ENCODE peak calls at places on chromosome 2, in eight cellular contexts. H is heart left ventricle, X is GM12891, Z is prostate gland, U is uterus, T is stomach, E is breast epithelium, O is A549. F is an unnamed sample.

GRCh38 chr2:7037340-7038333 is 120.4 kb downstream of the RNF144A start:
- DNase-seq in H (peak; percentile 54), X (peak; percentile 52), Z (peak; percentile 30), U (peak; percentile 72), T (peak; percentile 72), E (peak; percentile 63), O (peak; percentile 69), F (peak; percentile 81)

GRCh38 chr2:95072424-95072823 is 46.9 kb downstream of the MAL start:
- DNase-seq in H (no peak), X (no peak), Z (no peak), U (no peak), T (no peak), E (no peak), O (no peak), F (no peak)

GRCh38 chr2:173568054-173568453 is 213.4 kb downstream of the CDCA7 start:
- DNase-seq in H (peak; percentile 31), X (no peak), Z (no peak), U (no peak), T (no peak), E (no peak), O (no peak), F (no peak)

GRCh38 chr2:229376866-229377265 is 105.8 kb upstream of the PID1 start:
- DNase-seq in H (no peak), X (no peak), Z (no peak), U (no peak), T (no peak), E (no peak), O (no peak), F (no peak)

GRCh38 chr2:36770542-36771287 is 74.2 kb downstream of the VIT start:
- DNase-seq in H (no peak), X (peak; percentile 27), Z (no peak), U (no peak), T (no peak), E (no peak), O (peak; percentile 74), F (peak; percentile 14)

GRCh38 chr2:25558262-25558661 is 115.1 kb downstream of the DTNB start:
- DNase-seq in H (no peak), X (peak; percentile 46), Z (no peak), U (no peak), T (no peak), E (no peak), O (no peak), F (no peak)

GRCh38 chr2:140528982-140529381 is 1601.8 kb downstream of the LRP1B start:
- DNase-seq in H (no peak), X (no peak), Z (no peak), U (no peak), T (no peak), E (no peak), O (no peak), F (no peak)

GRCh38 chr2:164943289-164943688 is 12.0 kb downstream of the SLC38A11 start:
- DNase-seq in H (no peak), X (no peak), Z (no peak), U (no peak), T (no peak), E (no peak), O (no peak), F (no peak)

GRCh38 chr2:32068-32467 is 14.2 kb downstream of the FAM110C start:
- DNase-seq in H (no peak), X (no peak), Z (no peak), U (no peak), T (no peak), E (no peak), O (no peak), F (no peak)

GRCh38 chr2:69975136-69975852 is 13.9 kb upstream of the ASPRV1 start:
- DNase-seq in H (no peak), X (no peak), Z (no peak), U (no peak), T (no peak), E (no peak), O (no peak), F (no peak)

GRCh38 chr2:146982393-146982846 is 862.4 kb upstream of the ACVR2A start:
- DNase-seq in H (no peak), X (no peak), Z (peak; percentile 29), U (peak; percentile 58), T (peak; percentile 25), E (no peak), O (no peak), F (peak; percentile 14)

GRCh38 chr2:132593171-132593570 is 76.8 kb downstream of the LYPD1 start:
- DNase-seq in H (no peak), X (no peak), Z (no peak), U (no peak), T (no peak), E (no peak), O (no peak), F (no peak)

GRCh38 chr2:55302241-55302640 is 33.2 kb upstream of the MTIF2 start:
- DNase-seq in H (no peak), X (no peak), Z (no peak), U (no peak), T (no peak), E (no peak), O (no peak), F (no peak)

GRCh38 chr2:238239552-238239871 is 326 bp downstream of the HES6 start:
- DNase-seq in H (no peak), X (no peak), Z (no peak), U (no peak), T (no peak), E (peak; percentile 51), O (no peak), F (peak; percentile 42)

GRCh38 chr2:112465373-112465772 is 16.6 kb upstream of the TTL start:
- DNase-seq in H (no peak), X (no peak), Z (no peak), U (no peak), T (no peak), E (no peak), O (peak; percentile 18), F (no peak)

GRCh38 chr2:121777699-121778058 is 22.2 kb downstream of the TSN start:
- DNase-seq in H (no peak), X (no peak), Z (no peak), U (no peak), T (no peak), E (no peak), O (no peak), F (no peak)

GRCh38 chr2:240269380-240269779 is 128.9 kb upstream of the OTOS start:
- DNase-seq in H (no peak), X (no peak), Z (no peak), U (no peak), T (peak; percentile 16), E (no peak), O (no peak), F (no peak)

GRCh38 chr2:132703396-132703795 is 33.4 kb upstream of the LYPD1 start:
- DNase-seq in H (no peak), X (no peak), Z (no peak), U (no peak), T (no peak), E (no peak), O (no peak), F (no peak)

GRCh38 chr2:144426355-144426754 is 93.6 kb downstream of the ZEB2 start:
- DNase-seq in H (no peak), X (no peak), Z (no peak), U (no peak), T (no peak), E (no peak), O (no peak), F (no peak)

GRCh38 chr2:235740821-235741220 is 247.0 kb downstream of the AGAP1 start:
- DNase-seq in H (no peak), X (no peak), Z (no peak), U (no peak), T (no peak), E (no peak), O (peak; percentile 13), F (no peak)

GRCh38 chr2:175356901-175357300 is 175.4 kb upstream of the ATP5MC3 start:
- DNase-seq in H (no peak), X (no peak), Z (no peak), U (no peak), T (no peak), E (no peak), O (no peak), F (no peak)

GRCh38 chr2:182148344-182148743 is 162.7 kb downstream of the PPP1R1C start:
- DNase-seq in H (no peak), X (no peak), Z (no peak), U (no peak), T (no peak), E (no peak), O (no peak), F (no peak)

GRCh38 chr2:43158259-43158880 is 68.0 kb downstream of the ZFP36L2 start:
- DNase-seq in H (peak; percentile 54), X (no peak), Z (peak; percentile 81), U (peak; percentile 80), T (peak; percentile 87), E (peak; percentile 74), O (peak; percentile 79), F (peak; percentile 85)
- TF ChIP-seq POLR2A in H (no peak), X (no peak), Z (no peak), U (no peak), T (no peak), E (no peak), O (no peak), F (no peak)

GRCh38 chr2:99439989-99440388 is 49.8 kb downstream of the REV1 start:
- DNase-seq in H (no peak), X (no peak), Z (no peak), U (no peak), T (no peak), E (no peak), O (no peak), F (no peak)
- TF ChIP-seq POLR2A in H (no peak), X (no peak), Z (no peak), U (no peak), T (no peak), E (no peak), O (no peak), F (no peak)

GRCh38 chr2:231715499-231715837 is 7.1 kb downstream of the PTMA start:
- DNase-seq in H (no peak), X (no peak), Z (no peak), U (no peak), T (no peak), E (no peak), O (no peak), F (no peak)

GRCh38 chr2:231714639-231715498 is 6.5 kb downstream of the PTMA start:
- DNase-seq in H (peak; percentile 68), X (no peak), Z (peak; percentile 57), U (peak; percentile 69), T (peak; percentile 80), E (peak; percentile 72), O (peak; percentile 65), F (peak; percentile 85)

GRCh38 chr2:231711677-231712461 is 3.5 kb downstream of the PTMA start:
- DNase-seq in H (no peak), X (no peak), Z (no peak), U (no peak), T (no peak), E (no peak), O (no peak), F (no peak)

GRCh38 chr2:231715988-231716616 is 7.8 kb downstream of the PTMA start:
- DNase-seq in H (no peak), X (no peak), Z (no peak), U (no peak), T (no peak), E (no peak), O (no peak), F (no peak)

GRCh38 chr2:231713738-231714638 is 5.7 kb downstream of the PTMA start:
- DNase-seq in H (peak; percentile 86), X (peak; percentile 66), Z (peak; percentile 86), U (peak; percentile 80), T (peak; percentile 94), E (peak; percentile 92), O (peak; percentile 88), F (peak; percentile 95)
- TF ChIP-seq POLR2A in H (peak; percentile 36), X (peak; percentile 94), Z (no peak), U (no peak), T (no peak), E (peak; percentile 12), O (no peak), F (no peak)

GRCh38 chr2:156333951-156334495 is 1.5 kb upstream of the NR4A2 start:
- DNase-seq in H (peak; percentile 88), X (no peak), Z (peak; percentile 36), U (peak; percentile 74), T (peak; percentile 72), E (peak; percentile 61), O (no peak), F (peak; percentile 67)
- TF ChIP-seq POLR2A in H (peak; percentile 10), X (peak; percentile 49), Z (no peak), U (peak; percentile 13), T (no peak), E (no peak), O (no peak), F (peak; percentile 78)